ENCODE peak calls at places on chromosomes 5 and 9, in ten cellular contexts. U is psoas muscle; L is A549; F is AG04450; B is heart right ventricle; X is SK-N-SH; I is cardiac fibroblast; D is CD8-positive, alpha-beta T cell; W is BJ; C is upper lobe of right lung. N is an unnamed sample.

GRCh38 chr9:138024831-138025291 is 147.3 kb downstream of the CACNA1B start:
- DNase-seq in C (no peak), I (no peak), W (no peak), F (no peak), X (no peak), B (no peak), D (peak), U (peak), L (no peak), N (no peak)

GRCh38 chr9:112753725-112754124 is 3.2 kb downstream of the SNX30 start:
- DNase-seq in F (peak), C (no peak), B (no peak), W (peak), I (peak), X (no peak), U (no peak), L (no peak), D (no peak), N (peak)

GRCh38 chr9:83062011-83062652 is 810 bp downstream of the RASEF start:
- DNase-seq in B (no peak), X (peak), C (peak), W (no peak), U (no peak), D (no peak), F (no peak), I (no peak), L (peak), N (no peak)

GRCh38 chr9:87792831-87793288 is 66.9 kb downstream of the CTSL start:
- DNase-seq in U (peak), X (no peak), W (peak), C (peak), F (peak), I (peak), D (peak), L (peak), B (peak), N (no peak)

GRCh38 chr5:176359658-176360057 is 1.9 kb downstream of the KIAA1191 start:
- DNase-seq in C (no peak), I (no peak), B (no peak), L (no peak), D (no peak), U (no peak), F (no peak), W (no peak), X (no peak), N (no peak)

GRCh38 chr9:21684231-21684630 is 118.2 kb upstream of the MTAP start:
- DNase-seq in F (no peak), C (no peak), L (no peak), B (no peak), W (no peak), X (no peak), U (no peak), D (no peak), I (no peak), N (no peak)

GRCh38 chr5:31935702-31936347 is 238.3 kb downstream of the GOLPH3 start:
- DNase-seq in I (peak), W (no peak), F (no peak), U (no peak), X (no peak), L (no peak), B (no peak), C (no peak), D (no peak), N (no peak)

GRCh38 chr9:81564632-81565031 is 124.7 kb downstream of the TLE1 start:
- DNase-seq in L (no peak), B (no peak), W (no peak), F (no peak), I (peak), D (no peak), U (peak), C (no peak), X (no peak), N (no peak)

GRCh38 chr9:129688285-129689043 is 23.0 kb downstream of the PRRX2 start:
- DNase-seq in X (no peak), W (no peak), U (no peak), D (no peak), L (no peak), C (no peak), I (no peak), B (no peak), F (no peak), N (no peak)

GRCh38 chr9:107360098-107360497 is 77.0 kb downstream of the RAD23B start:
- DNase-seq in I (no peak), L (no peak), X (no peak), C (no peak), U (no peak), F (no peak), B (no peak), W (no peak), D (no peak), N (no peak)

GRCh38 chr9:33157960-33158359 is 9.2 kb downstream of the B4GALT1 start:
- DNase-seq in C (no peak), D (no peak), I (no peak), U (no peak), F (no peak), W (no peak), X (no peak), B (no peak), L (no peak), N (no peak)

GRCh38 chr5:59724482-59725392 is 168.8 kb downstream of the PDE4D start:
- DNase-seq in C (no peak), U (no peak), L (peak), B (no peak), X (peak), D (no peak), I (peak), F (peak), W (no peak), N (no peak)

GRCh38 chr5:82107277-82107676 is 135.5 kb downstream of the ATG10 start:
- DNase-seq in F (no peak), W (no peak), U (no peak), I (peak), C (no peak), D (no peak), B (no peak), X (no peak), L (peak), N (no peak)

GRCh38 chr9:2424564-2425153 is 196.9 kb upstream of the VLDLR start:
- DNase-seq in F (no peak), W (peak), U (no peak), I (peak), B (peak), D (no peak), C (no peak), L (no peak), X (no peak), N (no peak)

GRCh38 chr9:6215562-6215961 is at the start of gene IL33:
- DNase-seq in X (peak), C (no peak), U (no peak), F (no peak), I (peak), W (no peak), D (no peak), B (peak), L (no peak), N (no peak)

GRCh38 chr9:15889555-15889954 is 336.7 kb downstream of the CCDC171 start:
- DNase-seq in B (no peak), X (no peak), C (no peak), W (no peak), U (no peak), L (no peak), D (no peak), I (peak), F (no peak), N (peak)

GRCh38 chr9:132994410-132995120 is 16.1 kb downstream of the GFI1B start:
- DNase-seq in X (peak), I (peak), B (no peak), F (no peak), D (no peak), L (peak), U (no peak), C (no peak), W (no peak), N (no peak)

GRCh38 chr5:1867114-1867814 is 15.5 kb downstream of the IRX4 start:
- DNase-seq in I (no peak), W (no peak), F (no peak), D (no peak), L (no peak), U (no peak), X (no peak), C (no peak), B (no peak), N (no peak)

GRCh38 chr9:130156672-130157071 is 15.5 kb upstream of the NCS1 start:
- DNase-seq in I (no peak), B (no peak), C (no peak), F (no peak), L (peak), X (peak), U (peak), D (no peak), W (no peak), N (no peak)

GRCh38 chr5:158430166-158430828 is 571.4 kb upstream of the CLINT1 start:
- DNase-seq in L (no peak), I (no peak), W (no peak), U (no peak), B (no peak), X (no peak), D (no peak), C (no peak), F (no peak), N (no peak)

GRCh38 chr9:121275781-121276658 is 8.1 kb downstream of the GSN start:
- DNase-seq in L (no peak), B (no peak), I (no peak), C (no peak), X (no peak), W (no peak), U (no peak), F (no peak), D (no peak), N (no peak)

GRCh38 chr9:95796029-95796428 is 79.5 kb upstream of the ERCC6L2 start:
- DNase-seq in I (no peak), W (no peak), U (no peak), X (no peak), D (no peak), B (no peak), C (no peak), L (no peak), F (no peak), N (no peak)

GRCh38 chr5:175561085-175561484 is 82.7 kb downstream of the SFXN1 start:
- DNase-seq in F (no peak), D (no peak), W (no peak), B (no peak), C (no peak), I (no peak), U (no peak), X (no peak), L (no peak), N (no peak)

GRCh38 chr5:93589812-93590215 is 6.8 kb downstream of the NR2F1 start:
- DNase-seq in W (no peak), I (no peak), L (no peak), U (no peak), C (no peak), D (no peak), F (no peak), B (no peak), X (peak), N (no peak)
- H3K4me3 ChIP-seq in W (no peak), I (no peak), L (no peak), U (no peak), C (peak), D (no peak), F (peak), B (no peak), X (no peak), N (no peak)

GRCh38 chr5:172055421-172055820 is 49.0 kb upstream of the FBXW11 start:
- DNase-seq in I (no peak), B (no peak), D (no peak), W (no peak), F (no peak), C (no peak), L (no peak), X (no peak), U (no peak), N (no peak)

GRCh38 chr5:172051643-172052362 is 45.4 kb upstream of the FBXW11 start:
- DNase-seq in L (no peak), I (peak), F (no peak), B (no peak), D (no peak), W (no peak), U (no peak), X (no peak), C (no peak), N (no peak)

GRCh38 chr5:172050070-172050469 is 43.6 kb upstream of the FBXW11 start:
- DNase-seq in X (no peak), I (no peak), D (no peak), U (no peak), L (no peak), C (no peak), B (no peak), F (no peak), W (no peak), N (no peak)

GRCh38 chr5:172054611-172055153 is 48.2 kb upstream of the FBXW11 start:
- DNase-seq in W (no peak), C (no peak), U (no peak), L (no peak), D (no peak), I (no peak), X (no peak), B (no peak), F (no peak), N (no peak)

GRCh38 chr5:172052454-172053236 is 46.2 kb upstream of the FBXW11 start:
- DNase-seq in C (no peak), F (peak), X (no peak), L (no peak), D (no peak), W (no peak), U (no peak), B (peak), I (peak), N (peak)
- TF ChIP-seq CTCF in C (no peak), F (peak), X (peak), L (no peak), D (no peak), W (no peak), U (no peak), B (peak), I (peak), N (no peak)

DNA sequence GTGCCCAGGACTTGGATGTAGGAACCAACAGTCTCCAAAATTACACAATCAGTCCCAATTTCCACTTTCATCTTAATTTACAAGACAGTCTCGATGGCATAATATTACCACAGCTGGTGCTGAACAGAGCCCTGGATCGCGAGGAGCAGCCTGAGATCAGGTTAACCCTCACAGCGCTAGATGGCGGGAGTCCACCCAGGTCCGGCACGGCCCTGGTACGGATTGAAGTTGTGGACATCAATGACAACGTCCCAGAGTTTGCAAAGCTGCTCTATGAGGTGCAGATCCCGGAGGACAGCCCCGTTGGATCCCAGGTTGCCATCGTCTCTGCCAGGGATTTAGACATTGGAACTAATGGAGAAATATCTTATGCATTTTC is 837 bp downstream of the PCDHB2 start:
- DNase-seq in C (no peak), B (no peak), D (no peak), W (no peak), F (no peak), X (no peak), L (no peak), U (no peak), I (no peak), N (no peak)
- H3K4me3 ChIP-seq in C (peak), B (peak), D (no peak), W (peak), F (no peak), X (no peak), L (peak), U (peak), I (no peak), N (no peak)

DNA sequence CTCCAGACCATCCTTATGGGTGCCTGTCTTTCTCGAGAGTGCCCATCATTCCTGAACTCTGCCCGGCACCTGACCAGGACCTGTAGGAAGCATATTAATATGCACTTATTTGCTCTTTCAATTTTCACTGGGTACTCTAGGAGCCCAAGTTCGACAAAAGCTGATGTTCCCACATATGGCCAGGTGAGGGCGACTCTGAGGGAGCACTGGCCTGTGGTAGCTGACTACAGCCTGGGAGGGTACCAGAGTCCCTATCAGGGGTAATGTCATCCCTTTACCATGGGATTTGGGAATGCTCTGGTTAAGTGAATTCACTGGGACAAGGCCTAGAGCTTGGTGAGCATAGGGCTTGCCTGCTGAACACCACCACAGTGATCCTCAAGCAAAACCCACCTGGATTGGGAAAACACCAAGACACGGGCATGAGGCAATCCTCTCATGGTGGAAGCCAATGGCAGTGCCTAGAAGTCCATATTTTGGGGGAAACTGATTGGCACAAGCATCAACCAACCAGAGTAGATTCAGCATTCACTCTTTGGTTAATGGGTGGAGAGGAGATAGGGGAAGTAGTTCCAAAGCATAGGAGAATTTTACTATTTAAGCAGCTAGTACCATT is 112.2 kb downstream of the MTX3 start:
- DNase-seq in L (peak), C (no peak), B (no peak), D (no peak), W (no peak), U (no peak), I (no peak), F (no peak), X (peak), N (no peak)
- TF ChIP-seq CTCF in L (peak), C (peak), B (peak), D (no peak), W (peak), U (peak), I (peak), F (peak), X (peak), N (no peak)

GRCh38 chr5:170597876-170598275 is 94.1 kb downstream of the KCNIP1 start:
- DNase-seq in L (no peak), X (no peak), W (no peak), B (peak), C (no peak), F (no peak), I (peak), D (no peak), U (no peak), N (no peak)
- H3K4me3 ChIP-seq in L (no peak), X (peak), W (no peak), B (peak), C (no peak), F (no peak), I (no peak), D (no peak), U (no peak), N (no peak)

DNA sequence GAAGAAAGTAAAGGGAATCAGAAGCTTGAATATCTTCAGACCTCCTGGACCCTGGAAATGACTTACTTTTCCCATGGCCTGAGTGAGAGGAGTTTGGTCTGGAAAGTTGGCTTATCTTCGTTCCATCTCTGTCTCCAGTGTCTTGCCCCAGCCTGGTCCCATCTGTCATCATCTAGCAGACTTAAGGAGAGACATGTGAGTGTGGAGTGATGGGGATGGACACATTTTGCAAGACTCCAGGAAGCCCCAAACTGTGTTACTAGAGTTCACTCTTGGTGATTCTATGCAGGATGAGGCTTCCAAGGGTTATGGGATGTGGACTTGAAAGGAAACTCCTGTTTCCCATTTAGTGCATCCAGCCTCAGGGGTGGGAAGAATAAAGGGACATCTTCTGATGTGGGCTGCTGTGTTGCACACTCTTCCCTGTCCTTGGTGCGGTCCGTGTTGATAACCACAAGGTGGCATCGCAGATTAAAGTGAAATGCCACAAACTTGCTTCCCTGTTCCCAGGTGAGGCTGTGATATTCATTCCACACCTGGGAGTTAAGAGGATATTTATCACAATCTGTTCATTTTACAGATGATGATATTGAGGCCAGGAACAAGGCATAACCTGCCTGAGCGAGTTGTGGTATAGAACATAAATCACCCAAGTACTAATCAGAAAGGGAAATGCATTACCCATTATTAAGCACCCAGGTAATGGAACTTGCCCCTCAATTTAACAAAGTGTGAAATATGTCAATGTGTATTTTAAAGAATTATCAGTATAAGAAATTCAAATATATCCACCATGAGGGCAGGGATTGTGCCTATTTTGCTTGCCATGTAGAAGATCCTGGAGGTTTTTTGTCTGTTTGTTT is 269.9 kb upstream of the PAPPA start:
- DNase-seq in B (peak), I (peak), C (no peak), F (peak), D (no peak), U (no peak), W (no peak), X (peak), L (peak), N (no peak)
- TF ChIP-seq CTCF in B (peak), I (peak), C (peak), F (peak), D (no peak), U (peak), W (peak), X (peak), L (peak), N (peak)

GRCh38 chr9:90770927-90771326 is 30.7 kb upstream of the SYK start:
- DNase-seq in D (no peak), X (no peak), B (no peak), F (no peak), U (no peak), L (no peak), C (no peak), W (no peak), I (no peak), N (no peak)

GRCh38 chr9:90775657-90776056 is 26.0 kb upstream of the SYK start:
- DNase-seq in I (no peak), F (no peak), X (no peak), C (no peak), B (no peak), U (no peak), D (no peak), W (no peak), L (no peak), N (no peak)

GRCh38 chr9:90772381-90772780 is 29.2 kb upstream of the SYK start:
- DNase-seq in X (no peak), I (no peak), C (no peak), F (no peak), W (no peak), U (no peak), B (no peak), L (no peak), D (no peak), N (no peak)

GRCh38 chr9:90774682-90775081 is 26.9 kb upstream of the SYK start:
- DNase-seq in L (no peak), D (no peak), C (no peak), B (no peak), F (no peak), X (no peak), I (no peak), W (no peak), U (no peak), N (no peak)

DNA sequence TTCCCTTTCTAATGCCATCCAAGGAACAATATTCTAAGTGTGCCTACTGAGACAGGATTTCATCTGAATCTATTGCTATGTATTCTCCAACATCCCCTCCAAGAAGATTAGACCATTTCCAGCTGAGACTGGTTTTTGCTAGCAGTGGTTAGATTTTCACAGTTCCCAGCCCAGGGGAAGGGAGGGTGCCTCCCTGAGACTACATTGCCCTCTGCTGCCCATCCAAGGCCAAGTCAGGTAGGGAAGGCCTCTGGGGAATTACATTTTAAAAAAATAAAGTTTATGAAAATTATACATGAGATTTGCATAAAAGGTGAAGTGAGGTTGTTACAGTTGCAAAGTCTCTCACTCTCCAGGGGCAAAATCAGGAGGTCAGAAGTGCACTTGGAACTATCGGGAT is 28.0 kb upstream of the SYK start:
- DNase-seq in C (no peak), I (peak), W (no peak), F (no peak), X (peak), L (no peak), U (no peak), D (no peak), B (no peak), N (no peak)
- H3K4me3 ChIP-seq in C (no peak), I (no peak), W (no peak), F (no peak), X (no peak), L (no peak), U (no peak), D (no peak), B (no peak), N (no peak)

DNA sequence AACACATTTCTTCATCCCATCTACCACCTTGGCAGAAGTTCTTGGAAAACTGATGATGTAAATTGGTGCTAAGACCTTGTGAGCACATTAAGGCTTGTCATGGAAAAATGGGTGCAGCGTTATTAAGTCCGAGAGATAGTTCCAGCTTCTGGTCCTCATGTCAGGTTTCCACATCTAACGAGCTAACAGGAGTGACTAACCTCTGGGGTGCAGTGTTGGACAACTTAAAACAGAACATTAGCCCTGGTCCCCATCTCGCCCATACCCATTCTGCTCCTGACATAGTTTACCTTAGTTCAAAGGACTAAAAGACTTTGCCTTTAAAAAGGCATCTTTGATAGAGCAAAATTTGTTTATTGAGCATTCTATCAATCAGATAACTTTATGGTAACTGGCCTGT is 128.0 kb downstream of the SLC1A3 start:
- DNase-seq in C (no peak), D (no peak), W (no peak), B (no peak), L (peak), X (peak), I (peak), F (no peak), U (no peak), N (no peak)
- TF ChIP-seq CTCF in C (no peak), D (no peak), W (peak), B (peak), L (peak), X (peak), I (no peak), F (no peak), U (peak), N (peak)